ENCODE peak calls at places on chromosomes 12 and 14, in five cellular contexts. F, Z, T, C and P are unnamed samples.

GRCh38 chr12:120327593-120327992 is at the start of gene PLA2G1B:
- DNase-seq in F (no peak), T (no peak), Z (no peak), C (no peak), P (no peak)

GRCh38 chr14:102659797-102660196 is 67.3 kb downstream of the RCOR1 start:
- DNase-seq in T (no peak), Z (no peak), C (peak; percentile 66), F (no peak), P (no peak)

GRCh38 chr12:129075451-129076208 is 222.4 kb downstream of the GLT1D1 start:
- DNase-seq in F (peak; percentile 67), Z (no peak), T (no peak), C (no peak), P (no peak)

GRCh38 chr12:1929241-1929984 is 11.0 kb upstream of the CACNA2D4 start:
- DNase-seq in F (no peak), Z (no peak), C (no peak), T (no peak), P (no peak)

GRCh38 chr14:50763386-50764007 is 67.5 kb downstream of the NIN start:
- DNase-seq in C (peak; percentile 98), Z (no peak), F (no peak), T (no peak), P (peak; percentile 59)

GRCh38 chr12:60191676-60192359 is 596.0 kb downstream of the SLC16A7 start:
- DNase-seq in F (no peak), T (no peak), C (peak; percentile 83), Z (no peak), P (no peak)

GRCh38 chr12:6345319-6346071 is 3.6 kb upstream of the TNFRSF1A start:
- DNase-seq in Z (no peak), T (no peak), F (no peak), C (peak; percentile 96), P (peak; percentile 97)

GRCh38 chr14:77267937-77268699 is 2.9 kb downstream of the NGB start:
- DNase-seq in T (no peak), Z (no peak), F (no peak), C (no peak), P (peak; percentile 68)

GRCh38 chr12:4422985-4423384 is 22.6 kb downstream of the FGF6 start:
- DNase-seq in T (no peak), F (no peak), C (no peak), Z (no peak), P (no peak)

GRCh38 chr12:124359671-124360581 is 65.0 kb downstream of the RFLNA start:
- DNase-seq in C (no peak), F (peak; percentile 63), T (no peak), Z (no peak), P (no peak)

GRCh38 chr12:46217686-46218508 is 50.9 kb downstream of the SLC38A1 start:
- DNase-seq in C (no peak), T (peak; percentile 64), F (no peak), Z (no peak), P (no peak)

GRCh38 chr12:85951823-85952222 is 77.7 kb downstream of the NTS start:
- DNase-seq in F (no peak), Z (no peak), T (no peak), C (no peak), P (no peak)

GRCh38 chr14:101591121-101591520 is 29.8 kb downstream of the DIO3 start:
- DNase-seq in T (no peak), C (no peak), F (no peak), Z (no peak), P (peak; percentile 81)

GRCh38 chr14:52934762-52935161 is 16.1 kb downstream of the FERMT2 start:
- DNase-seq in F (no peak), Z (no peak), C (no peak), T (no peak), P (no peak)

GRCh38 chr12:66693901-66694513 is 15.1 kb upstream of the GRIP1 start:
- DNase-seq in F (peak; percentile 10), Z (no peak), T (peak; percentile 1), C (peak; percentile 66), P (peak; percentile 41)

GRCh38 chr12:45217846-45218245 is 2.0 kb downstream of the ANO6 start:
- DNase-seq in C (peak; percentile 21), Z (no peak), F (no peak), T (no peak), P (no peak)

GRCh38 chr12:57816855-57817151 is 1.7 kb downstream of the AVIL start:
- DNase-seq in F (no peak), T (no peak), Z (no peak), C (peak; percentile 28), P (no peak)

GRCh38 chr14:93103392-93104080 is 12.2 kb downstream of the ITPK1 start:
- DNase-seq in F (no peak), Z (peak; percentile 49), T (peak; percentile 56), C (peak; percentile 53), P (peak; percentile 85)

GRCh38 chr14:50666772-50667490 is 1.2 kb downstream of the SAV1 start:
- DNase-seq in Z (no peak), F (peak; percentile 59), T (no peak), C (peak; percentile 74), P (peak; percentile 54)

GRCh38 chr12:60144395-60144794 is 548.6 kb downstream of the SLC16A7 start:
- DNase-seq in Z (no peak), T (no peak), F (no peak), C (no peak), P (no peak)